ENCODE peak calls at places on chromosomes 12 and 14, in six cellular contexts. J is right lobe of liver, Z is uterus, B is fibroblast of mammary gland, D is heart right ventricle, M is cardiac muscle cell. W is an unnamed sample.

GRCh38 chr14:72946491-72946890 is 20.2 kb downstream of the DCAF4 start:
- DNase-seq in Z (no peak), B (no peak), D (no peak), J (no peak), M (no peak), W (no peak)

GRCh38 chr12:79274571-79275064 is 410.0 kb downstream of the SYT1 start:
- DNase-seq in D (no peak), J (no peak), Z (no peak), M (no peak), B (peak), W (no peak)

GRCh38 chr12:57280234-57281062 is 29.5 kb upstream of the STAC3 start:
- DNase-seq in Z (peak), J (no peak), D (no peak), B (peak), M (no peak), W (peak)

GRCh38 chr12:109817627-109818231 is 15.5 kb downstream of the TRPV4 start:
- DNase-seq in B (no peak), J (no peak), Z (no peak), M (no peak), D (no peak), W (no peak)

GRCh38 chr12:73892181-73892580 is 645.5 kb upstream of the ATXN7L3B start:
- DNase-seq in D (no peak), J (no peak), Z (no peak), M (no peak), B (peak), W (no peak)

GRCh38 chr12:18382486-18382885 is 121.2 kb downstream of the PIK3C2G start:
- DNase-seq in B (peak), M (no peak), D (no peak), Z (no peak), J (no peak), W (no peak)

GRCh38 chr12:3662516-3662915 is 90.4 kb downstream of the CRACR2A start:
- DNase-seq in J (no peak), B (peak), Z (no peak), M (no peak), D (no peak), W (no peak)

GRCh38 chr12:118874698-118875548 is 106.4 kb upstream of the SRRM4 start:
- DNase-seq in J (no peak), D (no peak), M (peak), B (no peak), Z (no peak), W (no peak)

GRCh38 chr12:78457951-78458350 is 406.6 kb upstream of the SYT1 start:
- DNase-seq in B (peak), M (no peak), J (no peak), Z (no peak), D (no peak), W (no peak)

GRCh38 chr14:23482814-23483128 is 13.3 kb downstream of the NGDN start:
- DNase-seq in J (no peak), B (no peak), M (no peak), Z (no peak), D (no peak), W (no peak)
- H3K4me3 ChIP-seq in J (no peak), B (no peak), M (no peak), Z (no peak), D (no peak), W (no peak)

DNA sequence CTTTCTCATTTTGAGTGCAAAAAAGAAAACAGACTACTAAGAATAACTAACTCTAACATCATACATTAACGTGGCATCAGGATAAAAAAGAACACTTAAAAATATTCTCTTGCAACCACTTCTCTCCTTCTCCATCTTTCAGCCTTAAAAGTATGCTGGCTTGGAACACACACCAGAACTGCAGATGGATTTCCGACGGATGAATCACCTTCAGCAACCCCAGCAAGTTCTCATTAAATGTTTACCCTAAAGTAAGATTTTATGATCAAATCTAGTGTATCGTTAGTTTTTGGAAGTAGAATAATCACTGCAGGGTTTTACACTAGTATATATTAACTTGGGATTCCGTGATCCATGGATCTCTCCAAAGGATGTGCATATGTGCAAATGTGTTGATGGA is 1.2 kb downstream of the NEK9 start:
- DNase-seq in J (no peak), B (peak), M (no peak), D (no peak), Z (no peak), W (no peak)
- H3K4me3 ChIP-seq in J (no peak), B (peak), M (peak), D (peak), Z (peak), W (no peak)

DNA sequence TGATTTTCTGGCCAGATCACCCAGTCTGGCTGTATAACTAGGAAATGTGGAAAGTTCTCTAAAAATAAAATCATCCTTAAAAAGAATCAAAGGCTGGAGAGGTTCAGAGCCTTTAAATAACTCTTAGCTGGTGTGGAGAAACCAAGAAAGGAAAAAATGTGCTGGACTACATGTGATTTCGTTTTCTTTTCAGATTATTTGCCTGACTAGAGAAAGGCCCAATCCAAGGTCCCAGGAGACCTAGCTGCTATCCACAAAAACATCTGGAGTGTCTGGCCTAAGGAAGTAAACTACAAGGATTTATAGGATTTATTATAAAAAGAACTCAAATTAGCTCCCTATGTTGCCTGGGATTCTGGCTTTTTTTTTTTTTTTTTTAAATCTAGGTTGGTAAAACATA is 773 bp upstream of the TMEM30B start:
- DNase-seq in J (no peak), Z (no peak), B (peak), D (no peak), M (no peak), W (no peak)
- H3K4me3 ChIP-seq in J (peak), Z (no peak), B (no peak), D (peak), M (no peak), W (no peak)

GRCh38 chr14:93973607-93974006 is 2.8 kb downstream of the ASB2 start:
- DNase-seq in M (no peak), B (no peak), J (no peak), D (no peak), Z (no peak), W (no peak)
- H3K4me3 ChIP-seq in M (no peak), B (no peak), J (no peak), D (peak), Z (no peak), W (no peak)

DNA sequence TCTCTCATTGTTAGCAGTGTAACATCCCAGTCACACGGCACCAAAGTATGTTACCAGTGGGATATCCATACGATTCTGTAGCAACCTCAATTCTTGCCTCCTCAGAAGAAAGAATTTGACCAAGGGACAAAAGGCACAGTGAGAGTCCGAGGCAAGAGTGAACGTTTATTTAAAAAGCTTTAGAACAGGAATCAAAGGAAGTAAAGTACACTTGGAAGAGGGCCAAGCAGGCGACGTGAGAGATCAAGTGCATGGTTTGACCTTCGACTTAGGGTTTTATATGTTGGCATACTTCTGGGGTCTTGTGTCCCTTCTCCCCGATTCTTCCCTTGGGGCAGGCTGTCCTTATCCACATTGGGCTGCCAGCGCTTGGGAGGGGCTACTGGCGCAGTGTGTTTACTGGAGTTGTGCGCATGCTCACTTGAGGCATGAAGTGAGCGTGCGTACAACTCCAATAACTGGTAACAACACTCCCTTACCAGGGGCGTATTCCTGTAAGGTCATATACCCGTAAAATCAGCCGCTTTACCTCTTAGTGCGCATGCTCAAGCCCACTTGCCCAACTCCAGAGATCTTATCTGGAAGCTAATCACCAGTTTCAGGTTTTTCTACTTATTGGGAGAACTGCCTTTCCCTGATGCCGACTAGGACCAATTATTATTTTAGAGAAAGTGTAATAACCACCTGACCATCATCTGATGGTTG is 71.7 kb downstream of the FAR2 start:
- DNase-seq in Z (no peak), M (no peak), D (no peak), B (no peak), J (no peak), W (no peak)
- H3K4me3 ChIP-seq in Z (no peak), M (no peak), D (no peak), B (no peak), J (no peak), W (no peak)